ENCODE peak calls at places on chromosomes 5 and 9, in seven cellular contexts. One of them, this sample, is unnamed.

GRCh38 chr5:138611295-138612220 is 36.4 kb upstream of the HSPA9 start:
- DNase-seq in mesendoderm: peak; percentile 62
- DNase-seq in mesenchymal stem cell: peak; percentile 66
- DNase-seq in IMR-90: no peak
- DNase-seq in H9: peak; percentile 74
- DNase-seq in H1: peak; percentile 54
- DNase-seq in neuronal stem cell: no peak
- DNase-seq in this sample: peak; percentile 81

GRCh38 chr9:129126789-129127618 is 15.8 kb downstream of the PTPA start:
- DNase-seq in IMR-90: no peak
- DNase-seq in neuronal stem cell: no peak
- DNase-seq in mesenchymal stem cell: no peak
- DNase-seq in mesendoderm: peak; percentile 82
- DNase-seq in H1: peak; percentile 57
- DNase-seq in H9: peak; percentile 82
- DNase-seq in this sample: peak; percentile 62

GRCh38 chr9:83299556-83299955 is 236.6 kb upstream of the RASEF start:
- DNase-seq in IMR-90: no peak
- DNase-seq in mesenchymal stem cell: peak; percentile 75
- DNase-seq in H1: no peak
- DNase-seq in H9: no peak
- DNase-seq in mesendoderm: no peak
- DNase-seq in neuronal stem cell: no peak
- DNase-seq in this sample: peak; percentile 96

GRCh38 chr9:110404473-110404872 is 66.8 kb upstream of the TXNDC8 start:
- DNase-seq in mesendoderm: no peak
- DNase-seq in H1: no peak
- DNase-seq in neuronal stem cell: no peak
- DNase-seq in IMR-90: no peak
- DNase-seq in mesenchymal stem cell: no peak
- DNase-seq in H9: no peak
- DNase-seq in this sample: no peak

GRCh38 chr9:106403081-106403480 is 459.9 kb upstream of the ZNF462 start:
- DNase-seq in neuronal stem cell: no peak
- DNase-seq in H1: no peak
- DNase-seq in IMR-90: no peak
- DNase-seq in mesenchymal stem cell: peak; percentile 76
- DNase-seq in H9: no peak
- DNase-seq in mesendoderm: peak; percentile 52
- DNase-seq in this sample: peak; percentile 70

GRCh38 chr5:42015254-42015653 is 90.2 kb downstream of the FBXO4 start:
- DNase-seq in neuronal stem cell: no peak
- DNase-seq in mesenchymal stem cell: no peak
- DNase-seq in H1: no peak
- DNase-seq in H9: no peak
- DNase-seq in IMR-90: no peak
- DNase-seq in mesendoderm: no peak
- DNase-seq in this sample: no peak

GRCh38 chr9:119688547-119688946 is 319.3 kb upstream of the BRINP1 start:
- DNase-seq in H9: no peak
- DNase-seq in IMR-90: no peak
- DNase-seq in mesenchymal stem cell: no peak
- DNase-seq in H1: no peak
- DNase-seq in mesendoderm: no peak
- DNase-seq in neuronal stem cell: no peak
- DNase-seq in this sample: no peak

GRCh38 chr9:111516061-111516465 is 8.9 kb upstream of the ZNF483 start:
- DNase-seq in H9: peak; percentile 57
- DNase-seq in mesendoderm: no peak
- DNase-seq in neuronal stem cell: no peak
- DNase-seq in IMR-90: peak; percentile 18
- DNase-seq in H1: no peak
- DNase-seq in mesenchymal stem cell: no peak
- DNase-seq in this sample: no peak

GRCh38 chr5:2542821-2543220 is 208.7 kb downstream of the IRX2 start:
- DNase-seq in IMR-90: no peak
- DNase-seq in mesendoderm: no peak
- DNase-seq in H1: no peak
- DNase-seq in mesenchymal stem cell: no peak
- DNase-seq in H9: no peak
- DNase-seq in neuronal stem cell: no peak
- DNase-seq in this sample: no peak

GRCh38 chr5:142636093-142636492 is 49.8 kb downstream of the FGF1 start:
- DNase-seq in H1: no peak
- DNase-seq in IMR-90: no peak
- DNase-seq in neuronal stem cell: no peak
- DNase-seq in H9: no peak
- DNase-seq in mesendoderm: no peak
- DNase-seq in mesenchymal stem cell: no peak
- DNase-seq in this sample: peak; percentile 58

GRCh38 chr5:169906745-169907649 is 73.3 kb downstream of the INSYN2B start:
- DNase-seq in H1: no peak
- DNase-seq in mesenchymal stem cell: peak; percentile 23
- DNase-seq in mesendoderm: peak; percentile 83
- DNase-seq in H9: no peak
- DNase-seq in neuronal stem cell: no peak
- DNase-seq in IMR-90: peak; percentile 22
- DNase-seq in this sample: no peak

GRCh38 chr9:79796411-79796810 is 224.6 kb downstream of the TLE4 start:
- DNase-seq in mesenchymal stem cell: no peak
- DNase-seq in IMR-90: no peak
- DNase-seq in neuronal stem cell: no peak
- DNase-seq in H1: no peak
- DNase-seq in H9: no peak
- DNase-seq in mesendoderm: no peak
- DNase-seq in this sample: no peak

GRCh38 chr9:4837126-4837767 is 44.5 kb downstream of the RCL1 start:
- DNase-seq in neuronal stem cell: no peak
- DNase-seq in H9: no peak
- DNase-seq in mesenchymal stem cell: peak; percentile 64
- DNase-seq in IMR-90: peak; percentile 42
- DNase-seq in H1: no peak
- DNase-seq in mesendoderm: no peak
- DNase-seq in this sample: no peak

GRCh38 chr9:83569326-83569725 is 31.1 kb upstream of the FRMD3 start:
- DNase-seq in mesenchymal stem cell: no peak
- DNase-seq in H1: no peak
- DNase-seq in neuronal stem cell: no peak
- DNase-seq in H9: no peak
- DNase-seq in IMR-90: no peak
- DNase-seq in mesendoderm: no peak
- DNase-seq in this sample: no peak

GRCh38 chr9:93004561-93004960 is 53.9 kb upstream of the SUSD3 start:
- DNase-seq in IMR-90: no peak
- DNase-seq in H9: no peak
- DNase-seq in H1: no peak
- DNase-seq in mesenchymal stem cell: no peak
- DNase-seq in mesendoderm: no peak
- DNase-seq in neuronal stem cell: no peak
- DNase-seq in this sample: no peak

GRCh38 chr5:124372457-124372856 is 374.0 kb downstream of the ZNF608 start:
- DNase-seq in neuronal stem cell: no peak
- DNase-seq in mesendoderm: peak; percentile 23
- DNase-seq in H9: no peak
- DNase-seq in mesenchymal stem cell: peak; percentile 52
- DNase-seq in H1: no peak
- DNase-seq in IMR-90: no peak
- DNase-seq in this sample: no peak

GRCh38 chr5:128536229-128536860 is 1.7 kb downstream of the FBN2 start:
- DNase-seq in mesendoderm: peak; percentile 77
- DNase-seq in mesenchymal stem cell: peak; percentile 37
- DNase-seq in H9: peak; percentile 63
- DNase-seq in neuronal stem cell: peak; percentile 52
- DNase-seq in IMR-90: peak; percentile 17
- DNase-seq in H1: peak; percentile 50
- DNase-seq in this sample: no peak

GRCh38 chr9:19133549-19134345 is 6.5 kb upstream of the PLIN2 start:
- DNase-seq in IMR-90: peak; percentile 44
- DNase-seq in H9: no peak
- DNase-seq in neuronal stem cell: no peak
- DNase-seq in mesendoderm: no peak
- DNase-seq in H1: no peak
- DNase-seq in mesenchymal stem cell: no peak
- DNase-seq in this sample: no peak

GRCh38 chr5:50900952-50901510 is 234.6 kb downstream of the PARP8 start:
- DNase-seq in H1: no peak
- DNase-seq in mesendoderm: no peak
- DNase-seq in H9: no peak
- DNase-seq in mesenchymal stem cell: no peak
- DNase-seq in IMR-90: no peak
- DNase-seq in neuronal stem cell: no peak
- DNase-seq in this sample: no peak

GRCh38 chr5:50905996-50906395 is 239.6 kb downstream of the PARP8 start:
- DNase-seq in mesendoderm: no peak
- DNase-seq in mesenchymal stem cell: no peak
- DNase-seq in neuronal stem cell: no peak
- DNase-seq in H1: no peak
- DNase-seq in H9: no peak
- DNase-seq in IMR-90: no peak
- DNase-seq in this sample: peak; percentile 86

DNA sequence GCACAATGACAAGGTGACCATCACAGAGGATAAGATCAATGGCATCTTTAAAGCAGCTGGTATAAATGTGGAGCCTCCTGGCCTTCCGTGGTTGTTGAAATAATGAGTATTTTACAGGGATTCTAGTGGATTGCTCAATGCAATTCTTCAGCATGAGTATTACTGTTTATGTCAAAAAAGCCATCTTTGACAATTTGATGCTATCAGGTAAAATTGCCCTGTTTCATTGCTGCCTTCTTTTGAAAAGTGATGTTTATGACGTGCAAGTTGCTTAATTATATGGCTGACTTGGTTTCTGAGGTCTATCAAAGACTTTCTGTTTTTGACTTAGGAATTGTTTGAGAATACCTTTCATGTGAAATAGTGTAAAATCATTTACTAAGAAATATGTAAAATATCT is 237.2 kb downstream of the PARP8 start:
- DNase-seq in H9: no peak
- DNase-seq in IMR-90: no peak
- DNase-seq in H1: no peak
- DNase-seq in neuronal stem cell: no peak
- DNase-seq in mesenchymal stem cell: no peak
- DNase-seq in mesendoderm: no peak
- DNase-seq in this sample: peak; percentile 67
- H2BK5ac ChIP-seq in H9: no peak overlapping the region
- H2BK5ac ChIP-seq in IMR-90: no peak overlapping the region
- H2BK5ac ChIP-seq in H1: no peak overlapping the region
- H2BK5ac ChIP-seq in neuronal stem cell: no peak overlapping the region
- H2BK5ac ChIP-seq in mesenchymal stem cell: no peak overlapping the region
- H2BK5ac ChIP-seq in mesendoderm: no peak overlapping the region
- H2BK5ac ChIP-seq in this sample: no peak overlapping the region

GRCh38 chr9:21251638-21252037 is 11.8 kb upstream of the IFNA14 start:
- DNase-seq in H9: no peak
- DNase-seq in mesendoderm: no peak
- DNase-seq in mesenchymal stem cell: no peak
- DNase-seq in H1: no peak
- DNase-seq in IMR-90: no peak
- DNase-seq in neuronal stem cell: no peak
- DNase-seq in this sample: no peak

GRCh38 chr9:21252727-21253547 is 13.1 kb upstream of the IFNA14 start:
- DNase-seq in mesendoderm: peak; percentile 59
- DNase-seq in IMR-90: peak; percentile 14
- DNase-seq in neuronal stem cell: peak; percentile 29
- DNase-seq in mesenchymal stem cell: peak; percentile 48
- DNase-seq in H9: no peak
- DNase-seq in H1: no peak
- DNase-seq in this sample: no peak

GRCh38 chr9:21251162-21251561 is 11.4 kb upstream of the IFNA14 start:
- DNase-seq in mesendoderm: peak; percentile 11
- DNase-seq in mesenchymal stem cell: no peak
- DNase-seq in IMR-90: no peak
- DNase-seq in neuronal stem cell: no peak
- DNase-seq in H9: no peak
- DNase-seq in H1: no peak
- DNase-seq in this sample: no peak

DNA sequence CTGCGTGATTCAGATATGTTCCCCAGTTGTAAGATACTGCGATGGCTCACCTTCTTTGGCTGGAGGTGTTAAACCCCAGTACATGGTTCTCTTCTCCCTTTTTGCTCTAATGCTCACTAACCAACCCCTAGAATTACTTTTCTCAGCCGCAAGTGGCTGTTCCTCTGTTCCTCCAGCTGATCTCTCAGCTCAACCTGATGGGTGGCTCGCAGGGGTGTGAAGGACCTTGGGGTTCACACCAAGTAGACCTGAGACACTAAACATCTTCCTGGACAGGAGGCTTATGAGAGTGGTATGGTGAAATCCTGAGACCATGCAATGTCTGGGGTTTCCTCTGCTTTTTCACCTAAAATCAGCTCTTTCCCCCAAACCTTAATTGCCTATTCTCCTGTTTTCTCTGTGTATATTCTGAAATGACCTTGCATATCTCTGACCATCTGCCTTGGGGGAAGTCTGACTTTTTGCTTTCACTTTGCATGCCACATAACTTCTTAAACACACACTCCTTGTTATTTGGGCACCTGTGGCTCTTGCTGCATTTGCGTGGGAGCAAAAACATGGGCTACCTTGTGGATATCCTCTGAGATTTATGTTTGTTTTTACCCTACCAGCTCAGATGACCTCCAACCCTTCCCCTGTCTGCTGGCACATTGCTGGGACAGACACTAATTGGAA is 15.9 kb upstream of the IFNA14 start:
- DNase-seq in neuronal stem cell: no peak
- DNase-seq in IMR-90: no peak
- DNase-seq in mesendoderm: no peak
- DNase-seq in H9: no peak
- DNase-seq in mesenchymal stem cell: no peak
- DNase-seq in H1: no peak
- DNase-seq in this sample: no peak
- H2BK5ac ChIP-seq in neuronal stem cell: no peak overlapping the region
- H2BK5ac ChIP-seq in IMR-90: no peak overlapping the region
- H2BK5ac ChIP-seq in mesendoderm: no peak overlapping the region
- H2BK5ac ChIP-seq in H9: no peak overlapping the region
- H2BK5ac ChIP-seq in mesenchymal stem cell: no peak overlapping the region
- H2BK5ac ChIP-seq in H1: no peak overlapping the region
- H2BK5ac ChIP-seq in this sample: no peak overlapping the region

GRCh38 chr5:139979943-139980342 is 63.2 kb downstream of the NRG2 start:
- DNase-seq in mesendoderm: no peak
- DNase-seq in H1: no peak
- DNase-seq in mesenchymal stem cell: no peak
- DNase-seq in IMR-90: no peak
- DNase-seq in H9: no peak
- DNase-seq in neuronal stem cell: no peak
- DNase-seq in this sample: no peak
- H2BK5ac ChIP-seq in mesendoderm: no peak overlapping the region
- H2BK5ac ChIP-seq in H1: no peak overlapping the region
- H2BK5ac ChIP-seq in mesenchymal stem cell: no peak overlapping the region
- H2BK5ac ChIP-seq in IMR-90: no peak overlapping the region
- H2BK5ac ChIP-seq in H9: no peak overlapping the region
- H2BK5ac ChIP-seq in neuronal stem cell: no peak overlapping the region
- H2BK5ac ChIP-seq in this sample: no peak overlapping the region

DNA sequence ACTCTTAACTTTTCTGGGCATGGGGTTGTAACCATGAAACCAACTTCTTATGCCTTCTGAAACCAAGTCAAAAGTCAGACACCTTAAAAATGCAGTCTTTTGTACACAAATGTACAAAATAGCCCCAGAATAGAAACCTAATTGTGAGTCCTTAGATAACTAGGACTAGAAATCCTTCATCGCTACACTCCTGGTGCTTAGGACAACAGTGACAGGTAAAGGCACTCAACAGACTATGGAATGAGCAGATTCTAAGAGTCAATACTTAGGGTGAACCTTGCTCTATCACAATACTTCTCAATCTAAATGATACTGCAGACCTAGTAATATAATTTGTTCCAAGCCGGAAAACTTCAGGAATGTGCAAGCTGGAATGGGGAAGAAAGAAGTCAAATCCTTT is 163.7 kb downstream of the PDE4D start:
- DNase-seq in mesendoderm: no peak
- DNase-seq in neuronal stem cell: no peak
- DNase-seq in mesenchymal stem cell: no peak
- DNase-seq in H1: no peak
- DNase-seq in IMR-90: no peak
- DNase-seq in H9: no peak
- DNase-seq in this sample: no peak
- H2BK5ac ChIP-seq in mesendoderm: no peak overlapping the region
- H2BK5ac ChIP-seq in neuronal stem cell: no peak overlapping the region
- H2BK5ac ChIP-seq in mesenchymal stem cell: no peak overlapping the region
- H2BK5ac ChIP-seq in H1: no peak overlapping the region
- H2BK5ac ChIP-seq in IMR-90: no peak overlapping the region
- H2BK5ac ChIP-seq in H9: no peak overlapping the region
- H2BK5ac ChIP-seq in this sample: no peak overlapping the region